ENCODE peak calls at places on chromosome 14, in eight cellular contexts. U is iPS-NIHi11; Z is naive thymus-derived CD4-positive, alpha-beta T cell; J is mucosa of gallbladder; D is heart left ventricle; V is BJ; H is glutamatergic neuron; F is stimulated activated CD8-positive, alpha-beta memory T cell treated with anti-CD3 and anti-CD28 coated beads, Interleukin-4, amount 100 ng/mL, for 4 hours. A is an unnamed sample.

GRCh38 chr14:57960946-57961792 is 95.3 kb upstream of the SLC35F4 start:
- DNase-seq in Z (no peak), J (no peak), D (no peak), H (no peak), V (no peak), U (no peak), F (no peak), A (no peak)

GRCh38 chr14:65792208-65792905 is 379.8 kb downstream of the FUT8 start:
- DNase-seq in F (no peak), J (no peak), H (no peak), Z (no peak), U (no peak), V (no peak), D (no peak), A (peak)

GRCh38 chr14:61489932-61490331 is 168.6 kb downstream of the PRKCH start:
- DNase-seq in F (no peak), H (no peak), D (no peak), Z (no peak), V (no peak), J (peak), U (no peak), A (no peak)

GRCh38 chr14:72758420-72758819 is 135.5 kb downstream of the DPF3 start:
- DNase-seq in Z (no peak), J (no peak), U (no peak), H (no peak), V (no peak), F (no peak), D (no peak), A (no peak)

GRCh38 chr14:98897605-98898309 is 374.2 kb downstream of the BCL11B start:
- DNase-seq in D (no peak), F (no peak), J (no peak), Z (no peak), U (no peak), H (no peak), V (no peak), A (no peak)

GRCh38 chr14:68482018-68482417 is 310.8 kb downstream of the ZFP36L1 start:
- DNase-seq in V (no peak), Z (no peak), H (no peak), J (no peak), U (no peak), F (no peak), D (no peak), A (no peak)

GRCh38 chr14:36450550-36450949 is 69.5 kb downstream of the NKX2-1 start:
- DNase-seq in U (no peak), F (no peak), Z (no peak), H (no peak), J (no peak), V (no peak), D (no peak), A (no peak)

GRCh38 chr14:21219561-21220111 is 49.6 kb downstream of the HNRNPC start:
- DNase-seq in Z (no peak), F (no peak), V (no peak), J (no peak), U (no peak), D (no peak), H (no peak), A (peak)

GRCh38 chr14:101808020-101808641 is 46.6 kb downstream of the PPP2R5C start:
- DNase-seq in H (peak), Z (no peak), D (no peak), F (no peak), V (no peak), J (no peak), U (peak), A (peak)

GRCh38 chr14:69631509-69631908 is 20.1 kb downstream of the SUSD6 start:
- DNase-seq in U (no peak), V (no peak), H (no peak), J (no peak), D (no peak), Z (no peak), F (no peak), A (peak)

GRCh38 chr14:100914597-100915021 is 11.1 kb upstream of the RTL1 start:
- DNase-seq in Z (no peak), F (no peak), J (no peak), H (no peak), V (peak), D (no peak), U (no peak), A (peak)

GRCh38 chr14:96165493-96166474 is 38.9 kb upstream of the BDKRB2 start:
- DNase-seq in J (no peak), V (no peak), H (no peak), D (no peak), Z (no peak), F (no peak), U (no peak), A (no peak)

GRCh38 chr14:51069065-51069464 is 25.8 kb downstream of the TRIM9 start:
- DNase-seq in H (no peak), U (no peak), F (no peak), D (no peak), Z (no peak), V (no peak), J (no peak), A (peak)

GRCh38 chr14:98606041-98606640 is 665.9 kb downstream of the BCL11B start:
- DNase-seq in Z (no peak), H (no peak), F (no peak), U (no peak), D (no peak), V (no peak), J (no peak), A (no peak)

GRCh38 chr14:24425704-24426103 is 3.8 kb downstream of the CBLN3 start:
- DNase-seq in Z (no peak), H (no peak), J (no peak), F (no peak), D (no peak), V (no peak), U (no peak), A (peak)

GRCh38 chr14:105448706-105449111 is 25.9 kb upstream of the CRIP2 start:
- DNase-seq in U (peak), J (peak), F (peak), D (peak), V (no peak), H (peak), Z (peak), A (peak)

GRCh38 chr14:92663049-92663448 is 85.4 kb downstream of the LGMN start:
- DNase-seq in J (no peak), F (no peak), H (no peak), U (no peak), Z (no peak), V (no peak), D (no peak), A (no peak)

GRCh38 chr14:100588671-100589070 is 1.5 kb upstream of the BEGAIN start:
- DNase-seq in H (peak), D (no peak), U (no peak), Z (no peak), J (no peak), V (no peak), F (no peak), A (no peak)

GRCh38 chr14:52131640-52132320 is 62.9 kb upstream of the NID2 start:
- DNase-seq in H (peak), Z (no peak), J (peak), D (peak), U (peak), V (no peak), F (no peak), A (peak)

GRCh38 chr14:36661506-36662257 is at the start of gene PAX9:
- DNase-seq in Z (no peak), V (peak), F (no peak), D (peak), J (peak), H (peak), U (peak), A (peak)

GRCh38 chr14:101859916-101860315 is 98.4 kb downstream of the PPP2R5C start:
- DNase-seq in H (no peak), D (no peak), F (no peak), U (no peak), V (no peak), Z (no peak), J (no peak), A (no peak)

GRCh38 chr14:96053600-96054381 is 14.6 kb downstream of the C14orf132 start:
- DNase-seq in J (peak), Z (no peak), H (peak), D (peak), V (peak), U (no peak), F (no peak), A (peak)

GRCh38 chr14:61569783-61570182 is 125.5 kb upstream of the HIF1A start:
- DNase-seq in V (no peak), F (no peak), J (no peak), D (no peak), H (no peak), Z (peak), U (no peak), A (peak)

GRCh38 chr14:76937181-76938091 is 91.1 kb downstream of the IRF2BPL start:
- DNase-seq in H (peak), U (peak), Z (no peak), F (no peak), J (no peak), D (peak), V (no peak), A (peak)

GRCh38 chr14:102125546-102125945 is 14.2 kb upstream of the WDR20 start:
- DNase-seq in U (no peak), Z (no peak), F (no peak), V (no peak), J (no peak), H (no peak), D (no peak), A (no peak)

GRCh38 chr14:98512501-98513251 is 759.3 kb downstream of the BCL11B start:
- DNase-seq in U (no peak), H (no peak), D (no peak), J (no peak), V (no peak), F (no peak), Z (no peak), A (no peak)

GRCh38 chr14:24172261-24172860 is 481 bp downstream of the REC8 start:
- DNase-seq in Z (no peak), U (no peak), J (no peak), F (no peak), H (peak), V (no peak), D (no peak), A (no peak)

GRCh38 chr14:105281354-105282097 is 19.3 kb downstream of the BRF1 start:
- DNase-seq in J (peak), U (peak), H (no peak), Z (peak), V (peak), D (no peak), F (no peak), A (peak)

GRCh38 chr14:85487215-85487614 is 42.7 kb upstream of the FLRT2 start:
- DNase-seq in F (no peak), D (no peak), Z (no peak), U (no peak), J (no peak), H (no peak), V (peak), A (peak)

GRCh38 chr14:76564471-76565119 is 188.7 kb downstream of the ESRRB start:
- DNase-seq in V (no peak), H (no peak), D (no peak), Z (no peak), F (no peak), J (no peak), U (peak), A (peak)

GRCh38 chr14:68790656-68791077 is 2.2 kb downstream of the ZFP36L1 start:
- DNase-seq in V (no peak), D (no peak), H (peak), J (no peak), Z (peak), F (no peak), U (no peak), A (no peak)

GRCh38 chr14:103028161-103028767 is 29.1 kb downstream of the CDC42BPB start:
- DNase-seq in Z (no peak), U (no peak), D (no peak), V (no peak), J (no peak), H (no peak), F (no peak), A (no peak)

GRCh38 chr14:76820700-76821099 is 5.5 kb upstream of the LRRC74A start:
- DNase-seq in D (no peak), V (no peak), Z (no peak), F (no peak), H (no peak), J (no peak), U (no peak), A (no peak)

GRCh38 chr14:34781242-34781641 is 66.8 kb upstream of the CFL2 start:
- DNase-seq in F (no peak), D (no peak), Z (no peak), U (no peak), J (no peak), H (no peak), V (peak), A (peak)

GRCh38 chr14:92948647-92949046 is 25.7 kb downstream of the CHGA start:
- DNase-seq in J (no peak), V (no peak), U (no peak), F (no peak), D (no peak), Z (no peak), H (no peak), A (no peak)

A was measured in EL.